ENCODE peak calls at places on chromosomes 16 and 17, in seven cellular contexts. R is neural crest cell; M is stimulated activated CD4-positive, alpha-beta T cell treated with anti-CD3 and anti-CD28 coated beads, Interleukin-4, amount 100 ng/mL, for 48 hours; T is keratinocyte; F is HFF-Myc; W is T1000; B is chondrocyte. E is an unnamed sample.

GRCh38 chr17:48081858-48082257 is 19.4 kb downstream of the CBX1 start:
- DNase-seq in W (no peak), B (no peak), F (no peak), M (no peak), T (no peak), R (no peak), E (no peak)

GRCh38 chr16:50515218-50515617 is 33.0 kb upstream of the NKD1 start:
- DNase-seq in B (no peak), M (no peak), T (no peak), F (no peak), W (no peak), R (no peak), E (no peak)

GRCh38 chr17:62724398-62725146 is 83.5 kb downstream of the MARCHF10 start:
- DNase-seq in T (no peak), R (no peak), W (no peak), F (no peak), B (no peak), M (peak), E (no peak)

GRCh38 chr17:47843391-47843730 is 2.3 kb upstream of the SCRN2 start:
- DNase-seq in W (no peak), R (no peak), B (no peak), F (no peak), T (no peak), M (no peak), E (no peak)

GRCh38 chr17:76865174-76865573 is 3.0 kb upstream of the MGAT5B start:
- DNase-seq in W (no peak), M (no peak), R (no peak), F (no peak), T (no peak), B (no peak), E (no peak)

GRCh38 chr16:85254051-85254450 is 141.8 kb upstream of the CIBAR2 start:
- DNase-seq in R (no peak), T (no peak), B (no peak), M (no peak), W (no peak), F (no peak), E (no peak)

GRCh38 chr17:74071280-74071679 is 132.2 kb upstream of the RPL38 start:
- DNase-seq in T (no peak), W (no peak), M (no peak), R (no peak), B (no peak), F (no peak), E (no peak)

GRCh38 chr17:81030726-81031570 is 4.0 kb upstream of the BAIAP2 start:
- DNase-seq in W (no peak), B (peak), R (no peak), F (no peak), M (no peak), T (no peak), E (no peak)

GRCh38 chr16:75105306-75106061 is 11.1 kb downstream of the LDHD start:
- DNase-seq in W (no peak), R (no peak), B (no peak), T (no peak), M (no peak), F (no peak), E (peak)

GRCh38 chr16:56789360-56789759 is 59.4 kb downstream of the NUP93 start:
- DNase-seq in M (no peak), R (no peak), W (no peak), B (no peak), T (no peak), F (no peak), E (no peak)

GRCh38 chr16:4082474-4083044 is 33.7 kb downstream of the ADCY9 start:
- DNase-seq in M (no peak), W (no peak), B (no peak), R (no peak), F (no peak), T (no peak), E (no peak)

GRCh38 chr17:73686126-73686525 is 41.9 kb upstream of the SDK2 start:
- DNase-seq in F (no peak), M (no peak), R (no peak), W (no peak), T (no peak), B (no peak), E (no peak)

GRCh38 chr16:10362077-10362863 is 23.6 kb upstream of the ATF7IP2 start:
- DNase-seq in R (no peak), F (no peak), M (no peak), T (no peak), W (no peak), B (no peak), E (no peak)

GRCh38 chr16:12805091-12805490 is 1.4 kb upstream of the CPPED1 start:
- DNase-seq in R (no peak), F (no peak), T (no peak), W (no peak), B (no peak), M (no peak), E (no peak)